ENCODE peak calls at places on chromosomes 16 and 17, in six cellular contexts. M, F, O, N, R and Z are unnamed samples.

GRCh38 chr17:60534010-60534555 is 8.0 kb upstream of the APPBP2 start:
- DNase-seq in F (peak; percentile 85), N (no peak), R (no peak), M (no peak), O (no peak), Z (no peak)

GRCh38 chr16:75248142-75248535 is 3.3 kb downstream of the BCAR1 start:
- DNase-seq in F (no peak), R (no peak), O (peak; percentile 49), N (no peak), M (peak; percentile 64), Z (no peak)

GRCh38 chr17:64329571-64329970 is 61.1 kb downstream of the PECAM1 start:
- DNase-seq in F (no peak), O (no peak), R (no peak), N (no peak), M (no peak), Z (no peak)

GRCh38 chr16:16158741-16159374 is 64.4 kb downstream of the ABCC6 start:
- DNase-seq in O (no peak), R (no peak), F (peak; percentile 21), M (no peak), N (no peak), Z (no peak)

GRCh38 chr17:74098378-74099024 is 105.0 kb upstream of the RPL38 start:
- DNase-seq in O (no peak), M (no peak), F (no peak), N (no peak), R (no peak), Z (no peak)

GRCh38 chr17:44797809-44798208 is 32.3 kb downstream of the GJC1 start:
- DNase-seq in N (no peak), O (no peak), F (peak; percentile 59), M (no peak), R (no peak), Z (no peak)

GRCh38 chr16:2231016-2231931 is 5.0 kb upstream of the DNASE1L2 start:
- DNase-seq in O (no peak), N (no peak), R (no peak), F (no peak), M (no peak), Z (no peak)

GRCh38 chr17:13030459-13031305 is 12.9 kb upstream of the ELAC2 start:
- DNase-seq in F (peak; percentile 50), M (peak; percentile 20), R (peak; percentile 40), N (no peak), O (no peak), Z (no peak)

GRCh38 chr17:68835061-68835460 is 120.1 kb downstream of the ABCA8 start:
- DNase-seq in M (no peak), F (peak; percentile 47), R (no peak), O (no peak), N (no peak), Z (no peak)

GRCh38 chr17:64155751-64156544 is 26.0 kb upstream of the ERN1 start:
- DNase-seq in R (peak; percentile 56), F (peak; percentile 61), N (no peak), O (peak; percentile 78), M (peak; percentile 85), Z (no peak)

GRCh38 chr17:31099051-31099450 is 4.3 kb downstream of the NF1 start:
- DNase-seq in R (no peak), N (no peak), O (no peak), M (no peak), F (peak; percentile 31), Z (no peak)

GRCh38 chr17:42566215-42566872 is 556 bp upstream of the MLX start:
- DNase-seq in O (no peak), F (no peak), N (no peak), M (no peak), R (no peak), Z (no peak)

GRCh38 chr16:18853694-18854093 is 52.3 kb upstream of the ARL6IP1 start:
- DNase-seq in M (no peak), O (no peak), R (no peak), N (no peak), F (no peak), Z (no peak)
- H3K27ac ChIP-seq in M (no peak overlapping the region), O (no peak overlapping the region), R (no peak overlapping the region), N (no peak overlapping the region), F (no peak overlapping the region), Z (no peak overlapping the region)

GRCh38 chr17:65533855-65534457 is 27.5 kb downstream of the AXIN2 start:
- DNase-seq in O (no peak), R (no peak), M (no peak), F (no peak), N (no peak), Z (no peak)
- H3K27ac ChIP-seq in O (no peak overlapping the region), R (no peak overlapping the region), M (no peak overlapping the region), F (no peak overlapping the region), N (no peak overlapping the region), Z (no peak overlapping the region)

DNA sequence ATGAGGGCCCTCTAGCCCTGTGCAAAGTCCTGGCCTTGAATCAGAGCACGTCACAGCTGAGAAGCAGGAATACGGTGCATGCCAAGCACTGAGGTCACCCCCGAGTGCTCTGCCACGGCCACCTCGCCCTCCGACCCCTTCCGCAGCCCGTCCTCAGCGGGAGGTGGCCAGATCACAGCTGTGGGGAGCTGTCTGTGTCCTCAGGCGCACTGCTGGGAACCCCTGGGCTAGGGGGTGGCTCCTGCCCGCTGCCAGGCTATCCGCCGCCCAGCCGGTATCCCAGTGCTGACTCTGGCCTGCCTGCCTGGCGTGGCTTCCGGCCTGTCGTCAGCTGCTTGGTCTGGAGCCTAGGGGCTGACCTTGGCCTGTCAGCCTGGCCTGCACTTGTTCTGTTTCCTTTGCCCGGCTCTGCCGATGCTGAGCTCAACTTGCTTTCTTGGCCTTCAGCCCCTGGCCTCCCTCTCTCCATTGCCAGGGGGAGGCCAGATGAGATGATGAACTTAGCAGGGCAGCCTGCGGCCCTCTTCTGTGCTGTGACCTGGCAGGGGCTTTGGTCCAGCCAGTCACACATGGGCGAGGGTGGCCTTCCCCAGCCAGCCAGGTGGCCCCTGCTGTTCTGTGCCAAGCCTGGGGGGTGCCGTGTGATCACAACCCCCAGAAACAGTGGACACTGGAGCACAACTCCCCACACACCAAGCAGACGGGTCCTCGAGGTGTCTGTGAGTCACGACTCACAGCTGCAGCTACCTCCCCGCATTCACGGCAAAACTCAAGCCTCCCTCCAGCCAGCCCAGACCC is 77.4 kb downstream of the ZDHHC7 start:
- DNase-seq in N (no peak), R (peak; percentile 94), F (peak; percentile 47), O (peak; percentile 88), M (peak; percentile 81), Z (no peak)
- H3K27ac ChIP-seq in N (peak overlapping the region; percentile 73), R (peak overlapping the region; percentile 84), F (no peak overlapping the region), O (peak overlapping the region; percentile 95), M (peak overlapping the region; percentile 86), Z (no peak overlapping the region)

GRCh38 chr16:8647721-8648318 is 26.3 kb downstream of the METTL22 start:
- DNase-seq in O (no peak), N (no peak), R (no peak), F (no peak), M (no peak), Z (no peak)

GRCh38 chr16:8646271-8646670 is 24.8 kb downstream of the METTL22 start:
- DNase-seq in O (no peak), R (no peak), F (no peak), M (no peak), N (no peak), Z (no peak)

GRCh38 chr16:8649829-8650554 is 24.4 kb upstream of the ABAT start:
- DNase-seq in N (no peak), F (no peak), O (no peak), M (no peak), R (no peak), Z (no peak)

GRCh38 chr16:8645831-8646230 is 24.3 kb downstream of the METTL22 start:
- DNase-seq in F (no peak), R (no peak), O (no peak), N (no peak), M (no peak), Z (no peak)

GRCh38 chr16:8648867-8649266 is 25.6 kb upstream of the ABAT start:
- DNase-seq in M (no peak), F (no peak), N (no peak), R (no peak), O (no peak), Z (no peak)
- H3K27ac ChIP-seq in M (no peak overlapping the region), F (no peak overlapping the region), N (no peak overlapping the region), R (no peak overlapping the region), O (no peak overlapping the region), Z (no peak overlapping the region)

DNA sequence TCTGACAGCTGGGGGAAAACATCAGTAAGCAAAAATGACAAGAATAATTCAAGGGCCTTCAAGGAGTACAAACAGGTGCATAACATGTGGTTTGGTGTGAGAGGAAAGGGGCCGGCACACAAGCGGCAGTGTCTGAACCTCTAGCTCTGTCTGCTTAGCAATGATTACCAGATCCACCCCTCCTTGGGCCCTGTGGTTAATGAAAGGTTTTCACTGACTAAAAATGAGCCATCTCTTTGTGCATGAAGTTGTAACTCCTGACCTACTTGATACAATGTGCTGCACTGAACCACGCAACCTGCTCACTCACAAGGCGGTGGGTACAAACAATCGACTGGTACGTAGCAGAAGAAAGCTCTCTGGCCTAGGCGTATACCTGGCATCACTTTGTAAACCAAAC is 15.1 kb downstream of the FAM117A start:
- DNase-seq in R (no peak), F (no peak), O (no peak), N (no peak), M (no peak), Z (no peak)
- H3K27ac ChIP-seq in R (no peak overlapping the region), F (no peak overlapping the region), O (no peak overlapping the region), N (no peak overlapping the region), M (no peak overlapping the region), Z (no peak overlapping the region)

GRCh38 chr16:85290626-85291301 is 178.5 kb upstream of the CIBAR2 start:
- DNase-seq in M (no peak), O (no peak), R (no peak), N (no peak), F (no peak), Z (no peak)
- H3K27ac ChIP-seq in M (peak overlapping the region; percentile 21), O (peak overlapping the region; percentile 15), R (no peak overlapping the region), N (no peak overlapping the region), F (no peak overlapping the region), Z (no peak overlapping the region)

GRCh38 chr17:57478433-57478832 is 222.1 kb downstream of the MSI2 start:
- DNase-seq in R (no peak), M (peak; percentile 85), F (no peak), N (no peak), O (no peak), Z (no peak)
- H3K27ac ChIP-seq in R (no peak overlapping the region), M (peak overlapping the region; percentile 61), F (no peak overlapping the region), N (no peak overlapping the region), O (peak overlapping the region; percentile 79), Z (no peak overlapping the region)

GRCh38 chr16:14399397-14400284 is 230.4 kb downstream of the PARN start:
- DNase-seq in M (peak; percentile 29), O (peak; percentile 33), F (peak; percentile 62), N (peak; percentile 57), R (no peak), Z (peak; percentile 20)
- H3K27ac ChIP-seq in M (peak overlapping the region; percentile 84), O (peak overlapping the region; percentile 70), F (peak overlapping the region; percentile 58), N (peak overlapping the region; percentile 80), R (no peak overlapping the region), Z (no peak overlapping the region)